ENCODE peak calls at places on chromosomes 2 and 18, in eight cellular contexts. L is HepG2; S is right lobe of liver; U is stomach; G is CD8-positive, alpha-beta T cell; H is BE2C; A is transverse colon; I is right cardiac atrium. J is an unnamed sample. For H3K27me3 and H3K9me3, the result is how much of the 10 kb centered on the place peaks cover.

GRCh38 chr2:10487144-10488104 is 39.3 kb upstream of the ODC1 start:
- DNase-seq in G (no peak), S (no peak), I (no peak), U (peak), A (no peak), H (peak), L (peak), J (no peak)

GRCh38 chr2:11213090-11213638 is 57.9 kb downstream of the SLC66A3 start:
- DNase-seq in L (no peak), G (no peak), I (no peak), S (no peak), H (no peak), U (no peak), A (no peak), J (no peak)

GRCh38 chr2:235333076-235333475 is 160.8 kb upstream of the AGAP1 start:
- DNase-seq in G (no peak), H (no peak), I (no peak), S (no peak), U (no peak), L (no peak), A (no peak), J (no peak)

GRCh38 chr2:62586981-62587380 is 81.0 kb upstream of the TMEM17 start:
- DNase-seq in S (no peak), U (no peak), A (no peak), G (no peak), I (no peak), L (no peak), H (no peak), J (no peak)

GRCh38 chr18:80154293-80154692 is 45.2 kb downstream of the ADNP2 start:
- DNase-seq in S (no peak), U (no peak), L (peak), H (no peak), I (no peak), A (no peak), G (peak), J (no peak)

GRCh38 chr2:45755585-45756330 is 104.3 kb downstream of the PRKCE start:
- DNase-seq in S (no peak), L (no peak), I (no peak), U (no peak), A (no peak), H (no peak), G (no peak), J (no peak)

GRCh38 chr2:54879598-54880355 is 156.3 kb downstream of the EML6 start:
- DNase-seq in A (peak), U (no peak), L (no peak), H (no peak), S (peak), I (no peak), G (no peak), J (no peak)

GRCh38 chr18:46899274-46899948 is 17.9 kb downstream of the PIAS2 start:
- DNase-seq in A (no peak), U (no peak), H (no peak), L (no peak), I (no peak), G (no peak), S (no peak), J (no peak)

DNA sequence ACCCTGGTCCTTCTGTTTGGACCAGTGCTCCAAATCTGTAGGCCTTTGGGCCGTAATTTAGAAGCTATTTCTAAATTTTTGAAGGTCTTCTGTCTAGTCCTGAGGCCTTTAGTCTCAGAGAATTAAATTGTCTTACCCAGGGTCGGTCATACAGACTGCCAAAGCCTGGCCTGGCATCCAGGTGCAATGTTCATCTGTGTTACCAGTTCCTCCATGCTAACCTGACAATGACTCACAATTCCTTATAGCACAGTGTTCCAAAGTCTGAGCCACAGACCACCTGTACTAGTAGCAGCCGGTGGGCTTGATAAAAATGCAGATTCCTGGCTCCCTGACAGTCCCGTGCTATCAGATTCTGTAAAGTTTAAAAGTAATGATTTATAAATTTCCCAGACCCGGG is 77.7 kb upstream of the MAP4K3 start:
- DNase-seq in I (no peak), S (no peak), L (no peak), G (no peak), A (no peak), H (no peak), U (no peak), J (no peak)
- H3K27me3 ChIP-seq in I (under half), S (under half), L (under half), G (under half), A (under half), H (under half), U (under half), J (under half)

GRCh38 chr2:31694444-31694843 is 113.7 kb upstream of the SRD5A2 start:
- DNase-seq in I (no peak), A (no peak), G (no peak), L (peak), H (no peak), S (no peak), U (no peak), J (no peak)
- H3K9me3 ChIP-seq in I (under half), A (under half), G (under half), L (under half), H (under half), S (under half), U (under half), J (half or more)

GRCh38 chr2:236568068-236568921 is 1.3 kb upstream of the ACKR3 start:
- DNase-seq in I (peak), U (peak), G (peak), S (peak), H (no peak), L (no peak), A (peak), J (peak)

GRCh38 chr2:236569593-236569973 is at the start of gene ACKR3:
- DNase-seq in S (peak), H (no peak), U (peak), I (peak), A (peak), L (peak), G (peak), J (peak)

GRCh38 chr2:236571161-236571560 is 1.5 kb downstream of the ACKR3 start:
- DNase-seq in I (no peak), S (no peak), U (no peak), H (no peak), A (no peak), G (no peak), L (no peak), J (no peak)

GRCh38 chr2:236568922-236569592 is 568 bp upstream of the ACKR3 start:
- DNase-seq in S (no peak), L (no peak), U (no peak), A (no peak), H (no peak), I (no peak), G (no peak), J (no peak)

DNA sequence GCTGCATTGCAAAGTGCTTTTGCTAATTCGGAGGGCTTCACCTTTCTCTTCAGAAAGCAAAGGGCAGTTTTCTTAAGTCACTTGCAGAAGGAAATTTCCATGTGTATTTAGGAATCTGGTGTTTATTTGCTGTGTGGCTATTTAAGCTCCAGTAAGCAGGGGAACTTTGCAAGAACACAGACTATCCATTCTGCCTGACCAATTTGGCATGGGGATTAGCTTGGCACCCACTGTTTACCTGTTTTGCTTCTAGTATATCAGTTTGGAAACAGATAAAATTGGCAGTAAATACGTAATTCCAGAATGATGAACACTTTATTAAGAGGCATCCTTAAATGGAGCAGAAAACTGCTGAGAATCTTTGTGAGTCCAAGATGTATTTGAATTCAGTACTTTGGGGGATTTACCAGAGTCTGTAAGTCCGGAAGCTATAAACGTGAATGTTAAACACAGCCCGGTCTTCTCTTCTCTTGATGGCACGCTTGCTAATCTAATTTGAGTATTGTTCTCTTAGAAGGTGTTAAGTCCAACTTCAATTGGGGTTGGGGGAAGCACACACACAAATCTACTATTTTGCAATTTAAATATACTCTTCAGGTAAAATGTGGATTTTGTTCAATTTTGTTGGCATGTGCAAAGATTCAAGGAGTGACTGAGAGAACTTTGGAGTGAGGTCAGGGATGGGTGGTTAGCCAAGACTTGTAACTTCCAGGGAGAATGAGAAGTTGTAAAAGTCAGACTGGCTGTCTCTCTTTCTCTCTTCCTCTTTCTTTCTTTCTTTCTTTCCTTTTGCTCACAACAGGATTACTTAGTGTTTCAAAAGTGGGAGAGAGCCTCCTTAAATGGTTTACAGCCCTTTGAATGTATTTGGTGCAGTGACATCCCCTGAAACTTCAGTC is 705 bp downstream of the ACKR3 start:
- DNase-seq in H (no peak), I (no peak), A (no peak), S (no peak), U (no peak), L (no peak), G (no peak), J (no peak)
- H3K27me3 ChIP-seq in H (half or more), I (under half), A (half or more), S (under half), U (under half), L (under half), G (under half), J (under half)

GRCh38 chr2:76310894-76311293 is 600.2 kb upstream of the GCFC2 start:
- DNase-seq in U (no peak), H (no peak), I (no peak), A (no peak), L (no peak), S (no peak), G (no peak), J (no peak)

GRCh38 chr2:76311713-76312112 is 601.0 kb upstream of the GCFC2 start:
- DNase-seq in I (no peak), U (no peak), L (no peak), A (no peak), G (no peak), S (no peak), H (no peak), J (no peak)

DNA sequence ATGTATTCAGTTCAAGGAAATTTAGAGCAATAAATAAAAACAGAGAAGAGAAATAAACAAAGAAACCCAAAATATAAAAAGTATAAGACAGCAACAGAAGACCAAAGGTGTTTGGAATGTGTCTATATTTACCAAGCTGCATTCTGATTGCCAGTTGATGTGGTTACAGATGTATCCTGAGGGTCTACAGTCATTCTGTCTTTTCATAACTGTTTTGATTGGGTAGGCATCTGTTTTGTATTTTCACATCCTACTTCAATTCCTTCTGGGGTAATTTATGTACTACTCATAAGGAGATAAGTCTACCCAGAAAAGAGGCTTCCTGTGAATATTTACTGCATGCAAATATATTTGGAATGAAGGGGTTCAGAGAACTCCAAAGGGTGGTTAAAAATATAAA is 596.8 kb upstream of the GCFC2 start:
- DNase-seq in S (no peak), I (no peak), G (no peak), L (no peak), H (no peak), A (no peak), U (no peak), J (no peak)
- H3K9me3 ChIP-seq in S (under half), I (under half), G (under half), L (under half), H (under half), A (under half), U (under half), J (under half)